ENCODE peak calls at places on chromosomes 12 and 14, in nine cellular contexts. One of them, this sample, is unnamed.

GRCh38 chr14:90578283-90578985 is 181.6 kb downstream of the CALM1 start:
- DNase-seq in T47D: no peak
- DNase-seq in endodermal cell: no peak
- DNase-seq in G401: no peak
- DNase-seq in left lobe of liver: no peak
- DNase-seq in Calu3: no peak
- DNase-seq in HTR-8/SVneo: no peak
- DNase-seq in lower lobe of right lung: no peak
- DNase-seq in sigmoid colon: no peak
- DNase-seq in this sample: no peak

GRCh38 chr14:95498622-95499353 is 17.7 kb downstream of the SYNE3 start:
- DNase-seq in sigmoid colon: no peak
- DNase-seq in G401: peak
- DNase-seq in lower lobe of right lung: no peak
- DNase-seq in Calu3: no peak
- DNase-seq in endodermal cell: no peak
- DNase-seq in HTR-8/SVneo: no peak
- DNase-seq in left lobe of liver: peak
- DNase-seq in T47D: no peak
- DNase-seq in this sample: peak

GRCh38 chr12:22164101-22164500 is 118.1 kb downstream of the CMAS start:
- DNase-seq in Calu3: no peak
- DNase-seq in G401: no peak
- DNase-seq in lower lobe of right lung: no peak
- DNase-seq in HTR-8/SVneo: no peak
- DNase-seq in T47D: no peak
- DNase-seq in left lobe of liver: no peak
- DNase-seq in endodermal cell: no peak
- DNase-seq in sigmoid colon: no peak
- DNase-seq in this sample: no peak

GRCh38 chr12:19244312-19244711 is 114.8 kb downstream of the PLEKHA5 start:
- DNase-seq in HTR-8/SVneo: no peak
- DNase-seq in T47D: no peak
- DNase-seq in left lobe of liver: no peak
- DNase-seq in endodermal cell: no peak
- DNase-seq in sigmoid colon: no peak
- DNase-seq in lower lobe of right lung: no peak
- DNase-seq in G401: no peak
- DNase-seq in Calu3: no peak
- DNase-seq in this sample: no peak

GRCh38 chr14:97388408-97388807 is 591.2 kb downstream of the VRK1 start:
- DNase-seq in G401: no peak
- DNase-seq in left lobe of liver: no peak
- DNase-seq in lower lobe of right lung: no peak
- DNase-seq in sigmoid colon: no peak
- DNase-seq in T47D: no peak
- DNase-seq in Calu3: no peak
- DNase-seq in HTR-8/SVneo: no peak
- DNase-seq in endodermal cell: peak
- DNase-seq in this sample: no peak

GRCh38 chr12:111753144-111753881 is 13.4 kb upstream of the ALDH2 start:
- DNase-seq in HTR-8/SVneo: peak
- DNase-seq in G401: peak
- DNase-seq in left lobe of liver: peak
- DNase-seq in Calu3: peak
- DNase-seq in lower lobe of right lung: peak
- DNase-seq in T47D: peak
- DNase-seq in sigmoid colon: peak
- DNase-seq in endodermal cell: peak
- DNase-seq in this sample: no peak

GRCh38 chr12:57477710-57478681 is 1.7 kb downstream of the ARHGAP9 start:
- DNase-seq in endodermal cell: peak
- DNase-seq in T47D: no peak
- DNase-seq in G401: no peak
- DNase-seq in HTR-8/SVneo: no peak
- DNase-seq in Calu3: no peak
- DNase-seq in sigmoid colon: no peak
- DNase-seq in left lobe of liver: no peak
- DNase-seq in lower lobe of right lung: no peak
- DNase-seq in this sample: peak

GRCh38 chr14:101037021-101037817 is 133.7 kb upstream of the RTL1 start:
- DNase-seq in T47D: no peak
- DNase-seq in Calu3: no peak
- DNase-seq in G401: no peak
- DNase-seq in left lobe of liver: no peak
- DNase-seq in endodermal cell: no peak
- DNase-seq in sigmoid colon: peak
- DNase-seq in lower lobe of right lung: no peak
- DNase-seq in HTR-8/SVneo: no peak
- DNase-seq in this sample: peak

GRCh38 chr12:49094104-49094948 is at the start of gene DHH:
- DNase-seq in HTR-8/SVneo: no peak
- DNase-seq in Calu3: peak
- DNase-seq in T47D: no peak
- DNase-seq in left lobe of liver: no peak
- DNase-seq in endodermal cell: peak
- DNase-seq in G401: peak
- DNase-seq in sigmoid colon: no peak
- DNase-seq in lower lobe of right lung: peak
- DNase-seq in this sample: no peak

GRCh38 chr14:97580923-97581495 is 783.8 kb downstream of the VRK1 start:
- DNase-seq in lower lobe of right lung: no peak
- DNase-seq in T47D: no peak
- DNase-seq in endodermal cell: peak
- DNase-seq in left lobe of liver: no peak
- DNase-seq in HTR-8/SVneo: no peak
- DNase-seq in Calu3: no peak
- DNase-seq in sigmoid colon: no peak
- DNase-seq in G401: no peak
- DNase-seq in this sample: no peak

GRCh38 chr14:106094654-106095189 is 568.3 kb downstream of the TMEM121 start:
- DNase-seq in G401: peak
- DNase-seq in sigmoid colon: no peak
- DNase-seq in endodermal cell: peak
- DNase-seq in T47D: no peak
- DNase-seq in Calu3: peak
- DNase-seq in lower lobe of right lung: no peak
- DNase-seq in HTR-8/SVneo: no peak
- DNase-seq in left lobe of liver: no peak
- DNase-seq in this sample: no peak

GRCh38 chr12:10695852-10696251 is 22.0 kb upstream of the STYK1 start:
- DNase-seq in Calu3: no peak
- DNase-seq in HTR-8/SVneo: no peak
- DNase-seq in G401: no peak
- DNase-seq in endodermal cell: peak
- DNase-seq in left lobe of liver: no peak
- DNase-seq in sigmoid colon: no peak
- DNase-seq in T47D: no peak
- DNase-seq in lower lobe of right lung: no peak
- DNase-seq in this sample: no peak

GRCh38 chr12:116524311-116524710 is 34.9 kb upstream of the MAP1LC3B2 start:
- DNase-seq in left lobe of liver: no peak
- DNase-seq in T47D: no peak
- DNase-seq in sigmoid colon: no peak
- DNase-seq in G401: no peak
- DNase-seq in HTR-8/SVneo: no peak
- DNase-seq in endodermal cell: no peak
- DNase-seq in lower lobe of right lung: no peak
- DNase-seq in Calu3: no peak
- DNase-seq in this sample: no peak

GRCh38 chr12:9127936-9128663 is 12.4 kb upstream of the A2M start:
- DNase-seq in HTR-8/SVneo: no peak
- DNase-seq in G401: no peak
- DNase-seq in T47D: no peak
- DNase-seq in Calu3: no peak
- DNase-seq in lower lobe of right lung: no peak
- DNase-seq in endodermal cell: no peak
- DNase-seq in sigmoid colon: no peak
- DNase-seq in left lobe of liver: peak
- DNase-seq in this sample: no peak

GRCh38 chr12:80565276-80565675 is 121.2 kb downstream of the PTPRQ start:
- DNase-seq in Calu3: no peak
- DNase-seq in HTR-8/SVneo: no peak
- DNase-seq in lower lobe of right lung: no peak
- DNase-seq in G401: no peak
- DNase-seq in endodermal cell: no peak
- DNase-seq in T47D: no peak
- DNase-seq in sigmoid colon: no peak
- DNase-seq in left lobe of liver: no peak
- DNase-seq in this sample: no peak

GRCh38 chr12:41224066-41224465 is 35.9 kb downstream of the PDZRN4 start:
- DNase-seq in left lobe of liver: no peak
- DNase-seq in sigmoid colon: no peak
- DNase-seq in G401: no peak
- DNase-seq in T47D: no peak
- DNase-seq in lower lobe of right lung: no peak
- DNase-seq in Calu3: no peak
- DNase-seq in endodermal cell: peak
- DNase-seq in HTR-8/SVneo: no peak
- DNase-seq in this sample: no peak

GRCh38 chr12:88944403-88944802 is 364.1 kb upstream of the KITLG start:
- DNase-seq in HTR-8/SVneo: peak
- DNase-seq in lower lobe of right lung: no peak
- DNase-seq in sigmoid colon: no peak
- DNase-seq in left lobe of liver: no peak
- DNase-seq in endodermal cell: no peak
- DNase-seq in T47D: no peak
- DNase-seq in Calu3: no peak
- DNase-seq in G401: no peak
- DNase-seq in this sample: no peak

GRCh38 chr14:103973354-103973753 is 31.0 kb upstream of the RD3L start:
- DNase-seq in sigmoid colon: no peak
- DNase-seq in left lobe of liver: no peak
- DNase-seq in lower lobe of right lung: no peak
- DNase-seq in Calu3: no peak
- DNase-seq in endodermal cell: no peak
- DNase-seq in T47D: no peak
- DNase-seq in G401: no peak
- DNase-seq in HTR-8/SVneo: no peak
- DNase-seq in this sample: no peak

GRCh38 chr12:125280482-125281377 is 215.5 kb downstream of the AACS start:
- DNase-seq in HTR-8/SVneo: peak
- DNase-seq in Calu3: no peak
- DNase-seq in G401: no peak
- DNase-seq in endodermal cell: peak
- DNase-seq in T47D: no peak
- DNase-seq in left lobe of liver: no peak
- DNase-seq in sigmoid colon: no peak
- DNase-seq in lower lobe of right lung: no peak
- DNase-seq in this sample: no peak

GRCh38 chr12:56517854-56518253 is 3.8 kb upstream of the RBMS2 start:
- DNase-seq in Calu3: peak
- DNase-seq in HTR-8/SVneo: no peak
- DNase-seq in G401: no peak
- DNase-seq in endodermal cell: no peak
- DNase-seq in lower lobe of right lung: no peak
- DNase-seq in T47D: no peak
- DNase-seq in sigmoid colon: no peak
- DNase-seq in left lobe of liver: no peak
- DNase-seq in this sample: no peak

GRCh38 chr14:101477648-101478047 is 83.6 kb upstream of the DIO3 start:
- DNase-seq in left lobe of liver: peak
- DNase-seq in T47D: no peak
- DNase-seq in sigmoid colon: no peak
- DNase-seq in HTR-8/SVneo: no peak
- DNase-seq in endodermal cell: no peak
- DNase-seq in G401: no peak
- DNase-seq in Calu3: no peak
- DNase-seq in lower lobe of right lung: no peak
- DNase-seq in this sample: no peak

GRCh38 chr12:19030180-19030579 is 99.4 kb upstream of the PLEKHA5 start:
- DNase-seq in T47D: no peak
- DNase-seq in Calu3: no peak
- DNase-seq in sigmoid colon: no peak
- DNase-seq in HTR-8/SVneo: no peak
- DNase-seq in G401: no peak
- DNase-seq in left lobe of liver: no peak
- DNase-seq in lower lobe of right lung: no peak
- DNase-seq in endodermal cell: no peak
- DNase-seq in this sample: no peak

GRCh38 chr12:7362734-7363133 is 58.9 kb downstream of the ACSM4 start:
- DNase-seq in endodermal cell: no peak
- DNase-seq in G401: no peak
- DNase-seq in T47D: no peak
- DNase-seq in HTR-8/SVneo: no peak
- DNase-seq in Calu3: no peak
- DNase-seq in sigmoid colon: no peak
- DNase-seq in left lobe of liver: no peak
- DNase-seq in lower lobe of right lung: no peak
- DNase-seq in this sample: no peak

GRCh38 chr12:115867854-115868253 is 409.6 kb downstream of the MED13L start:
- DNase-seq in left lobe of liver: no peak
- DNase-seq in HTR-8/SVneo: no peak
- DNase-seq in endodermal cell: peak
- DNase-seq in Calu3: no peak
- DNase-seq in lower lobe of right lung: no peak
- DNase-seq in G401: no peak
- DNase-seq in T47D: no peak
- DNase-seq in sigmoid colon: no peak
- DNase-seq in this sample: no peak

GRCh38 chr12:70719672-70720420 is 82.6 kb upstream of the PTPRB start:
- DNase-seq in sigmoid colon: peak
- DNase-seq in HTR-8/SVneo: peak
- DNase-seq in lower lobe of right lung: peak
- DNase-seq in left lobe of liver: no peak
- DNase-seq in Calu3: peak
- DNase-seq in T47D: no peak
- DNase-seq in G401: peak
- DNase-seq in endodermal cell: peak
- DNase-seq in this sample: no peak

GRCh38 chr12:6767592-6768384 is 1.6 kb downstream of the PTMS start:
- DNase-seq in HTR-8/SVneo: no peak
- DNase-seq in sigmoid colon: no peak
- DNase-seq in G401: peak
- DNase-seq in lower lobe of right lung: no peak
- DNase-seq in left lobe of liver: peak
- DNase-seq in Calu3: no peak
- DNase-seq in endodermal cell: peak
- DNase-seq in T47D: no peak
- DNase-seq in this sample: no peak

GRCh38 chr14:73472182-73473114 is 14.1 kb upstream of the NUMB start:
- DNase-seq in left lobe of liver: no peak
- DNase-seq in sigmoid colon: no peak
- DNase-seq in G401: peak
- DNase-seq in endodermal cell: no peak
- DNase-seq in lower lobe of right lung: no peak
- DNase-seq in T47D: peak
- DNase-seq in Calu3: peak
- DNase-seq in HTR-8/SVneo: peak
- DNase-seq in this sample: no peak

GRCh38 chr12:81000831-81001230 is 63.1 kb upstream of the LIN7A start:
- DNase-seq in endodermal cell: no peak
- DNase-seq in G401: no peak
- DNase-seq in Calu3: no peak
- DNase-seq in HTR-8/SVneo: no peak
- DNase-seq in lower lobe of right lung: no peak
- DNase-seq in sigmoid colon: no peak
- DNase-seq in T47D: no peak
- DNase-seq in left lobe of liver: no peak
- DNase-seq in this sample: no peak

This sample was measured in CD14-positive monocyte.